ENCODE peak calls at places on chromosomes 1 and 21, in eight cellular contexts. One of them, this sample, is unnamed.

GRCh38 chr1:246724725-246725095 is 501 bp downstream of the SCCPDH start:
- DNase-seq in AG10803: peak
- DNase-seq in brain microvascular endothelial cell: peak
- DNase-seq in IMR-90: peak
- DNase-seq in PC-3: peak
- DNase-seq in GM10248: peak
- DNase-seq in lower lobe of right lung: no peak
- DNase-seq in Calu3: peak
- DNase-seq in this sample: no peak

GRCh38 chr1:40264354-40264781 is 6.3 kb downstream of the ZMPSTE24 start:
- DNase-seq in AG10803: no peak
- DNase-seq in IMR-90: peak
- DNase-seq in brain microvascular endothelial cell: no peak
- DNase-seq in GM10248: no peak
- DNase-seq in Calu3: no peak
- DNase-seq in PC-3: no peak
- DNase-seq in lower lobe of right lung: no peak
- DNase-seq in this sample: no peak

GRCh38 chr1:87330201-87330953 is 1.7 kb downstream of the LMO4 start:
- DNase-seq in lower lobe of right lung: no peak
- DNase-seq in Calu3: no peak
- DNase-seq in GM10248: peak
- DNase-seq in PC-3: peak
- DNase-seq in AG10803: peak
- DNase-seq in brain microvascular endothelial cell: no peak
- DNase-seq in IMR-90: peak
- DNase-seq in this sample: no peak

GRCh38 chr1:51753969-51754368 is 124.6 kb downstream of the NRDC start:
- DNase-seq in PC-3: no peak
- DNase-seq in brain microvascular endothelial cell: no peak
- DNase-seq in AG10803: no peak
- DNase-seq in Calu3: no peak
- DNase-seq in lower lobe of right lung: no peak
- DNase-seq in IMR-90: no peak
- DNase-seq in GM10248: no peak
- DNase-seq in this sample: no peak

GRCh38 chr1:213051127-213051880 is at the start of gene RPS6KC1:
- DNase-seq in IMR-90: peak
- DNase-seq in PC-3: peak
- DNase-seq in GM10248: peak
- DNase-seq in lower lobe of right lung: peak
- DNase-seq in AG10803: peak
- DNase-seq in Calu3: peak
- DNase-seq in brain microvascular endothelial cell: peak
- DNase-seq in this sample: peak

GRCh38 chr1:67204298-67204697 is 38.0 kb downstream of the IL23R start:
- DNase-seq in brain microvascular endothelial cell: no peak
- DNase-seq in AG10803: no peak
- DNase-seq in lower lobe of right lung: no peak
- DNase-seq in Calu3: no peak
- DNase-seq in GM10248: no peak
- DNase-seq in PC-3: no peak
- DNase-seq in IMR-90: no peak
- DNase-seq in this sample: no peak

GRCh38 chr1:59516881-59517280 is 220.0 kb downstream of the FGGY start:
- DNase-seq in Calu3: no peak
- DNase-seq in IMR-90: no peak
- DNase-seq in brain microvascular endothelial cell: peak
- DNase-seq in AG10803: no peak
- DNase-seq in GM10248: no peak
- DNase-seq in PC-3: no peak
- DNase-seq in lower lobe of right lung: no peak
- DNase-seq in this sample: no peak

GRCh38 chr1:16043521-16043920 is at the start of gene CLCNKB:
- DNase-seq in AG10803: no peak
- DNase-seq in lower lobe of right lung: no peak
- DNase-seq in PC-3: no peak
- DNase-seq in GM10248: no peak
- DNase-seq in IMR-90: no peak
- DNase-seq in brain microvascular endothelial cell: no peak
- DNase-seq in Calu3: no peak
- DNase-seq in this sample: no peak

GRCh38 chr1:97047412-97047793 is 325.8 kb downstream of the PTBP2 start:
- DNase-seq in PC-3: no peak
- DNase-seq in brain microvascular endothelial cell: no peak
- DNase-seq in lower lobe of right lung: no peak
- DNase-seq in AG10803: no peak
- DNase-seq in IMR-90: no peak
- DNase-seq in Calu3: no peak
- DNase-seq in GM10248: no peak
- DNase-seq in this sample: no peak

GRCh38 chr1:16900771-16901170 is 5.0 kb downstream of the RNU1-2 start:
- DNase-seq in lower lobe of right lung: no peak
- DNase-seq in PC-3: no peak
- DNase-seq in AG10803: no peak
- DNase-seq in Calu3: no peak
- DNase-seq in GM10248: no peak
- DNase-seq in brain microvascular endothelial cell: no peak
- DNase-seq in IMR-90: no peak
- DNase-seq in this sample: no peak

GRCh38 chr1:53734650-53735211 is 4.2 kb downstream of the GLIS1 start:
- DNase-seq in Calu3: no peak
- DNase-seq in PC-3: peak
- DNase-seq in IMR-90: peak
- DNase-seq in GM10248: no peak
- DNase-seq in AG10803: peak
- DNase-seq in brain microvascular endothelial cell: peak
- DNase-seq in lower lobe of right lung: no peak
- DNase-seq in this sample: no peak

GRCh38 chr21:46160563-46161179 is 5.3 kb upstream of the FTCD start:
- DNase-seq in brain microvascular endothelial cell: no peak
- DNase-seq in lower lobe of right lung: no peak
- DNase-seq in PC-3: no peak
- DNase-seq in AG10803: no peak
- DNase-seq in GM10248: no peak
- DNase-seq in Calu3: no peak
- DNase-seq in IMR-90: no peak
- DNase-seq in this sample: no peak

GRCh38 chr1:156435551-156436318 is 64.8 kb downstream of the MEF2D start:
- DNase-seq in GM10248: peak
- DNase-seq in AG10803: no peak
- DNase-seq in brain microvascular endothelial cell: no peak
- DNase-seq in lower lobe of right lung: no peak
- DNase-seq in Calu3: no peak
- DNase-seq in IMR-90: no peak
- DNase-seq in PC-3: no peak
- DNase-seq in this sample: no peak

GRCh38 chr1:89757532-89757931 is 63.3 kb upstream of the LRRC8D start:
- DNase-seq in AG10803: no peak
- DNase-seq in brain microvascular endothelial cell: no peak
- DNase-seq in GM10248: peak
- DNase-seq in lower lobe of right lung: peak
- DNase-seq in PC-3: no peak
- DNase-seq in IMR-90: peak
- DNase-seq in Calu3: no peak
- DNase-seq in this sample: no peak

GRCh38 chr1:15275921-15276683 is 29.1 kb downstream of the FHAD1 start:
- DNase-seq in brain microvascular endothelial cell: no peak
- DNase-seq in IMR-90: no peak
- DNase-seq in AG10803: no peak
- DNase-seq in PC-3: no peak
- DNase-seq in GM10248: no peak
- DNase-seq in Calu3: no peak
- DNase-seq in lower lobe of right lung: peak
- DNase-seq in this sample: peak

GRCh38 chr1:67429528-67430357 is 459 bp downstream of the SERBP1 start:
- DNase-seq in PC-3: peak
- DNase-seq in GM10248: no peak
- DNase-seq in lower lobe of right lung: peak
- DNase-seq in IMR-90: no peak
- DNase-seq in brain microvascular endothelial cell: no peak
- DNase-seq in AG10803: no peak
- DNase-seq in Calu3: peak
- DNase-seq in this sample: no peak

GRCh38 chr1:205271277-205271676 is 43.5 kb downstream of the TMCC2 start:
- DNase-seq in brain microvascular endothelial cell: no peak
- DNase-seq in PC-3: peak
- DNase-seq in GM10248: no peak
- DNase-seq in Calu3: no peak
- DNase-seq in AG10803: no peak
- DNase-seq in IMR-90: peak
- DNase-seq in lower lobe of right lung: no peak
- DNase-seq in this sample: no peak

GRCh38 chr1:162357681-162358266 is 18.9 kb downstream of the SPATA46 start:
- DNase-seq in lower lobe of right lung: no peak
- DNase-seq in AG10803: peak
- DNase-seq in Calu3: peak
- DNase-seq in GM10248: peak
- DNase-seq in PC-3: peak
- DNase-seq in brain microvascular endothelial cell: peak
- DNase-seq in IMR-90: peak
- DNase-seq in this sample: no peak

GRCh38 chr21:34029724-34030528 is 43.5 kb upstream of the MRPS6 start:
- DNase-seq in AG10803: peak
- DNase-seq in Calu3: peak
- DNase-seq in brain microvascular endothelial cell: peak
- DNase-seq in GM10248: peak
- DNase-seq in IMR-90: peak
- DNase-seq in PC-3: peak
- DNase-seq in lower lobe of right lung: no peak
- DNase-seq in this sample: peak

GRCh38 chr1:3541930-3542329 is 69.4 kb downstream of the MEGF6 start:
- DNase-seq in PC-3: no peak
- DNase-seq in Calu3: no peak
- DNase-seq in AG10803: no peak
- DNase-seq in lower lobe of right lung: no peak
- DNase-seq in brain microvascular endothelial cell: no peak
- DNase-seq in GM10248: no peak
- DNase-seq in IMR-90: no peak
- DNase-seq in this sample: peak
- TF ChIP-seq CTCF in PC-3: no peak
- TF ChIP-seq CTCF in Calu3: no peak
- TF ChIP-seq CTCF in AG10803: no peak
- TF ChIP-seq CTCF in lower lobe of right lung: no peak
- TF ChIP-seq CTCF in brain microvascular endothelial cell: no peak
- TF ChIP-seq CTCF in GM10248: no peak
- TF ChIP-seq CTCF in IMR-90: no peak
- TF ChIP-seq CTCF in this sample: no peak

GRCh38 chr1:21067551-21068227 is 109.0 kb downstream of the EIF4G3 start:
- DNase-seq in AG10803: no peak
- DNase-seq in IMR-90: no peak
- DNase-seq in brain microvascular endothelial cell: no peak
- DNase-seq in PC-3: no peak
- DNase-seq in GM10248: no peak
- DNase-seq in lower lobe of right lung: no peak
- DNase-seq in Calu3: no peak
- DNase-seq in this sample: no peak

GRCh38 chr1:21068937-21069336 is 107.8 kb downstream of the EIF4G3 start:
- DNase-seq in GM10248: no peak
- DNase-seq in PC-3: no peak
- DNase-seq in IMR-90: no peak
- DNase-seq in lower lobe of right lung: no peak
- DNase-seq in AG10803: no peak
- DNase-seq in Calu3: no peak
- DNase-seq in brain microvascular endothelial cell: no peak
- DNase-seq in this sample: no peak

GRCh38 chr1:21077085-21077484 is 99.6 kb downstream of the EIF4G3 start:
- DNase-seq in PC-3: peak
- DNase-seq in GM10248: no peak
- DNase-seq in Calu3: no peak
- DNase-seq in AG10803: peak
- DNase-seq in lower lobe of right lung: no peak
- DNase-seq in brain microvascular endothelial cell: peak
- DNase-seq in IMR-90: peak
- DNase-seq in this sample: no peak

GRCh38 chr1:21069549-21069948 is 107.1 kb downstream of the EIF4G3 start:
- DNase-seq in GM10248: no peak
- DNase-seq in AG10803: peak
- DNase-seq in brain microvascular endothelial cell: peak
- DNase-seq in IMR-90: peak
- DNase-seq in PC-3: no peak
- DNase-seq in Calu3: no peak
- DNase-seq in lower lobe of right lung: no peak
- DNase-seq in this sample: no peak

DNA sequence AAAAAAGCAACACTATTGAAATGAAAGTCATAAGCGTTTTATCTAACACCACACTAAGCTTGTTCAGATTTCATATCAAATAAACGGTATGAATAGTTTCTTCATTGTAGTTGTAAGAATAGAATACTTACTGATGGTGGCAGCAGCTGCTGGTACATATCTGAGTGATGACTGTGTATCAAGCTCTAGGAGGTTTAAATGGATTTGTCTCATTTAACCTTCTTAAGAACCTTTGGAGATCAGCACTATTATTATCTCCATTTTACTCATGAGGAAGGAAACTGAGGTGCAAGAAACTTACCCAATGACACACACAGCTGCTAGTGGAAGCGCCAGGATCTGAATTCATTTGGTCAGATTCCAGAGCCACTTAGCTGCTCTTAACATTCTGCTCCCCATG is 104.0 kb downstream of the EIF4G3 start:
- DNase-seq in PC-3: no peak
- DNase-seq in lower lobe of right lung: no peak
- DNase-seq in IMR-90: peak
- DNase-seq in AG10803: peak
- DNase-seq in GM10248: no peak
- DNase-seq in Calu3: no peak
- DNase-seq in brain microvascular endothelial cell: peak
- DNase-seq in this sample: no peak
- TF ChIP-seq CTCF in PC-3: no peak
- TF ChIP-seq CTCF in lower lobe of right lung: no peak
- TF ChIP-seq CTCF in IMR-90: peak
- TF ChIP-seq CTCF in AG10803: peak
- TF ChIP-seq CTCF in GM10248: no peak
- TF ChIP-seq CTCF in Calu3: no peak
- TF ChIP-seq CTCF in brain microvascular endothelial cell: no peak
- TF ChIP-seq CTCF in this sample: no peak

DNA sequence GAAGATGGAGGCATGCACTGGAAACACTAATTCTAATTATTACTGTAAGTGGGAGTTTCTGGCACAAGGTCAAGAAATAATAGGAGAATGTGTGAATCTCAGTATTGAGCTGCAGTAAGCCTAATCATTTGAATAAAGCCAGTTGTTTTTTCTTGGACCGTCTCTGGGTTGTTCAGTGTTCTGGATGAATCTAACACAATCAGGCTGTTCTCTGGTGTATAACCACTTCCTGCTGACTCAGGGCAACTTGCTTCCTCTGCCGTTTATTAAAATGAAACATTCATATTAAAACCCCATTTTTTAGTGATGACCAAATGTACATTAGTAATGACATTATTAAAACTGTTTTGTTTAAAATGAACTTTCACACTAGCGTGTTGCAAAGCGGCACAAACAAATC is 273.1 kb upstream of the SNX7 start:
- DNase-seq in AG10803: peak
- DNase-seq in GM10248: no peak
- DNase-seq in lower lobe of right lung: no peak
- DNase-seq in IMR-90: peak
- DNase-seq in PC-3: peak
- DNase-seq in brain microvascular endothelial cell: peak
- DNase-seq in Calu3: no peak
- DNase-seq in this sample: no peak
- TF ChIP-seq CTCF in AG10803: no peak
- TF ChIP-seq CTCF in GM10248: no peak
- TF ChIP-seq CTCF in lower lobe of right lung: no peak
- TF ChIP-seq CTCF in IMR-90: no peak
- TF ChIP-seq CTCF in PC-3: no peak
- TF ChIP-seq CTCF in brain microvascular endothelial cell: no peak
- TF ChIP-seq CTCF in Calu3: no peak
- TF ChIP-seq CTCF in this sample: no peak

GRCh38 chr1:241834733-241835377 is 13.1 kb upstream of the EXO1 start:
- DNase-seq in PC-3: peak
- DNase-seq in brain microvascular endothelial cell: peak
- DNase-seq in lower lobe of right lung: no peak
- DNase-seq in GM10248: no peak
- DNase-seq in IMR-90: peak
- DNase-seq in AG10803: peak
- DNase-seq in Calu3: peak
- DNase-seq in this sample: no peak
- TF ChIP-seq CTCF in PC-3: peak
- TF ChIP-seq CTCF in brain microvascular endothelial cell: peak
- TF ChIP-seq CTCF in lower lobe of right lung: peak
- TF ChIP-seq CTCF in GM10248: peak
- TF ChIP-seq CTCF in IMR-90: peak
- TF ChIP-seq CTCF in AG10803: peak
- TF ChIP-seq CTCF in Calu3: peak
- TF ChIP-seq CTCF in this sample: peak